ENCODE peak calls at places on chromosome 11, in ten cellular contexts. D is cardiac fibroblast, P is foreskin fibroblast, E is mesothelial cell of epicardium, A is fibroblast of lung, S is WTC11, J is astrocyte of the cerebellum, X is AG04450, I is GM23338, Z is B cell. T is an unnamed sample.

GRCh38 chr11:124612045-124612444 is 817 bp downstream of the PANX3 start:
- DNase-seq in A (no peak), S (no peak), P (no peak), E (no peak), D (no peak), J (no peak), Z (no peak), I (no peak), X (no peak), T (no peak)

GRCh38 chr11:3866206-3866605 is 10.7 kb downstream of the STIM1 start:
- DNase-seq in P (no peak), Z (no peak), A (no peak), X (no peak), D (peak), J (no peak), I (peak), E (no peak), S (no peak), T (no peak)

GRCh38 chr11:46112961-46113617 is 8.2 kb downstream of the PHF21A start:
- DNase-seq in I (peak), S (no peak), Z (no peak), X (no peak), E (no peak), P (peak), A (peak), D (peak), J (peak), T (peak)

GRCh38 chr11:12629601-12630313 is 44.5 kb upstream of the TEAD1 start:
- DNase-seq in D (peak), I (no peak), X (no peak), Z (no peak), E (no peak), A (peak), S (no peak), P (peak), J (no peak), T (peak)

GRCh38 chr11:129458278-129458677 is 82.6 kb downstream of the BARX2 start:
- DNase-seq in I (no peak), D (no peak), X (no peak), A (no peak), Z (no peak), P (no peak), E (no peak), J (no peak), S (no peak), T (no peak)

GRCh38 chr11:68750988-68751325 is 363 bp downstream of the TESMIN start:
- DNase-seq in X (no peak), J (no peak), E (no peak), A (no peak), Z (no peak), D (no peak), I (no peak), S (no peak), P (no peak), T (no peak)

GRCh38 chr11:65899356-65900124 is 648 bp downstream of the FOSL1 start:
- DNase-seq in A (peak), S (peak), X (no peak), I (peak), D (peak), J (no peak), E (no peak), P (peak), Z (peak), T (peak)

GRCh38 chr11:3684787-3685186 is 13.6 kb upstream of the CHRNA10 start:
- DNase-seq in D (no peak), E (no peak), X (no peak), P (no peak), Z (no peak), S (no peak), J (no peak), I (no peak), A (no peak), T (no peak)

GRCh38 chr11:30911247-30911646 is 325.1 kb upstream of the MPPED2 start:
- DNase-seq in P (no peak), X (no peak), J (no peak), S (no peak), Z (no peak), D (no peak), E (no peak), I (no peak), A (no peak), T (no peak)

GRCh38 chr11:17760102-17761029 is 25.8 kb downstream of the KCNC1 start:
- DNase-seq in I (peak), E (no peak), A (peak), X (no peak), Z (no peak), J (no peak), P (peak), S (peak), D (peak), T (peak)
- TF ChIP-seq CTCF in I (peak), E (no peak), A (peak), X (peak), Z (no peak), J (peak), P (peak), S (peak), D (peak), T (peak)

GRCh38 chr11:77125191-77125590 is 2.9 kb upstream of the MYO7A start:
- DNase-seq in I (no peak), S (no peak), A (no peak), E (no peak), D (no peak), Z (no peak), J (no peak), P (no peak), X (no peak), T (no peak)

GRCh38 chr11:77125695-77126094 is 2.4 kb upstream of the MYO7A start:
- DNase-seq in X (no peak), P (no peak), Z (no peak), J (no peak), A (no peak), D (no peak), S (no peak), E (no peak), I (no peak), T (no peak)

GRCh38 chr11:77124041-77124440 is 4.0 kb upstream of the MYO7A start:
- DNase-seq in D (no peak), S (no peak), I (no peak), J (no peak), E (no peak), P (no peak), Z (no peak), A (no peak), X (no peak), T (no peak)

GRCh38 chr11:77123591-77123990 is 4.5 kb upstream of the MYO7A start:
- DNase-seq in I (no peak), S (no peak), E (no peak), A (no peak), D (no peak), J (no peak), P (no peak), Z (no peak), X (no peak), T (no peak)

DNA sequence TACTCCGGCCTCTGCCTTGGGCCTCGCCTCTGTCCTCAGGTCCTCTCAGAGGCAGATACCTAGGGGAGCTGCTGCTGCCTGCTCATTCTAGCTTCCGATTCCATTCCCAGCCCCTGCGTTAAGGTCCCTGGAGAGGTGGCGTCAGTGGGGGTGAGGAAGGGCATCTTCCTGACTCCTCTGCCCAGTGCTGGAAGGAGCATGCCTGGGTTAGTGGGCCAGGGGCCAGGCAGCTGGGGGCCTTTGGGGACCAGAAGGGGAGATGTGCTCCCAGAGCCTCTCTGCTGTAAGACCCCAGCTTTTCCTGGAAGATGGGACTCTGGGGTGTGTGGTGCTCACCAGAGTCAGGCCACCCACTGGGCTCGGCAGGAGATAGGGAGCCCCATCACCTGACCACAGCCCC is 3.6 kb upstream of the MYO7A start:
- DNase-seq in P (no peak), S (no peak), X (no peak), A (no peak), J (no peak), I (no peak), Z (no peak), D (no peak), E (no peak), T (no peak)
- TF ChIP-seq CTCF in P (no peak), S (no peak), X (no peak), A (no peak), J (no peak), I (no peak), Z (no peak), D (no peak), E (no peak), T (no peak)

DNA sequence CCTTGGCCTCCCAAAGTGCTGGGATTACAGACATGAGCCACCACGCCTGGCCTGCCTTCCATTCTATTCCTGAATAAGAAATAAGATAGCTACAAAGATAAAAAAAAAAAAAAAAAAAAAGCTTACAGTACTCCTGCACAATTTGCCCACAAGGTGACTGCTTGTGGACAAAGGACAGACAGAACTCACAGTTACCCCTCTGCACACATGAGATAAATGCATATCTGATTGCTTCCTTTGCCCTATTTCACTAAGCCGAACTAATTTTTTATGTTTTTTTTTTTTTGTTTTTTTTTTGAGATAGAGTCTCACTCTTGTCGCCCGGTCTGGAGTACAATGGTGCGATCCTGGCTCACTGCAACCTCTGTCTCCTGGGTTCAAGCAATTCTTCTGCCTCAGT is 23.6 kb upstream of the HSPA8 start:
- DNase-seq in A (no peak), Z (no peak), P (no peak), J (no peak), I (no peak), D (no peak), X (no peak), E (no peak), S (no peak), T (no peak)
- TF ChIP-seq CTCF in A (no peak), Z (no peak), P (no peak), J (no peak), I (no peak), D (no peak), X (no peak), E (no peak), S (no peak), T (no peak)

GRCh38 chr11:83158965-83159900 is 2.3 kb downstream of the PCF11 start:
- DNase-seq in J (no peak), E (no peak), I (no peak), P (no peak), A (no peak), D (no peak), S (no peak), X (no peak), Z (no peak), T (no peak)

GRCh38 chr11:83156150-83156995 is 558 bp upstream of the PCF11 start:
- DNase-seq in D (peak), E (peak), A (peak), J (peak), I (peak), Z (peak), S (peak), P (peak), X (peak), T (peak)

GRCh38 chr11:83158474-83158786 is 1.5 kb downstream of the PCF11 start:
- DNase-seq in S (no peak), E (no peak), P (no peak), J (no peak), X (no peak), I (no peak), A (no peak), Z (no peak), D (no peak), T (no peak)

GRCh38 chr11:83157755-83158473 is 983 bp downstream of the PCF11 start:
- DNase-seq in P (no peak), J (peak), X (no peak), A (peak), S (peak), D (peak), I (peak), E (no peak), Z (peak), T (peak)

DNA sequence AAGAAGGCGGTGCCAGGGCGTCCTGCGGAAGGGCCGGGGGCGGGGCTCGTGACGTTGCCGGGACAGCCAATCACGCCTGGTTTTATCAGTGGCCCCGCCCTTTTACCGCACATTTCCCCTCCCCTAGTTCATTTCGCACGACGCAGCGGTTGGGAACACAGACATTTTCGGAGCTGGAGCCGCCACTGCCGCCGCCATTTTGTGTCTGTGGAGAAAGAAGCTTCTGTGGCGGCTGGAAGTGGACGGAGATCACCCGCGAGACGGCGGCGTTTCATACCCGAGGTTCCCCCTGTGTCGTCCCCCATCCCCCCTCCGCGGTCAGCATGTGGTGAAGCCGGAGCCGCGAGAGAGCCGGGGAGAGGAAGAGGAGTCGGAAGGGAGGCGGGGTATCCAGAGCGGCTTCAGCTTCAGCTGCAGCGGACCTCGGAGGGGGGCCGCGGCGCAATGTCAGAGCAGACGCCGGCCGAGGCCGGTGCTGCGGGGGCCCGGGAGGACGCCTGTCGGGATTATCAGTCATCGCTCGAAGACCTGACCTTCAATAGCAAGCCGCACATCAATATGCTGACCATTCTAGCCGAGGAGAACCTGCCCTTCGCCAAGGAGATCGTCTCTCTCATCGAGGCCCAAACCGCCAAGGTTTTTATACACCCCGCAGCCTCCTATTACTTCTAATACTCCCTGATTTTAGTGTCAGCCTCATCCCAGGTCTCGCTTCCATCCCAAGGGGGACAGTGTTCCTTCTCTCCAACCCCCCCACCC is at the start of gene PCF11:
- DNase-seq in D (no peak), A (no peak), X (no peak), J (no peak), S (peak), E (no peak), I (no peak), P (no peak), Z (no peak), T (no peak)
- TF ChIP-seq CTCF in D (no peak), A (no peak), X (no peak), J (no peak), S (no peak), E (no peak), I (no peak), P (no peak), Z (no peak), T (no peak)

DNA sequence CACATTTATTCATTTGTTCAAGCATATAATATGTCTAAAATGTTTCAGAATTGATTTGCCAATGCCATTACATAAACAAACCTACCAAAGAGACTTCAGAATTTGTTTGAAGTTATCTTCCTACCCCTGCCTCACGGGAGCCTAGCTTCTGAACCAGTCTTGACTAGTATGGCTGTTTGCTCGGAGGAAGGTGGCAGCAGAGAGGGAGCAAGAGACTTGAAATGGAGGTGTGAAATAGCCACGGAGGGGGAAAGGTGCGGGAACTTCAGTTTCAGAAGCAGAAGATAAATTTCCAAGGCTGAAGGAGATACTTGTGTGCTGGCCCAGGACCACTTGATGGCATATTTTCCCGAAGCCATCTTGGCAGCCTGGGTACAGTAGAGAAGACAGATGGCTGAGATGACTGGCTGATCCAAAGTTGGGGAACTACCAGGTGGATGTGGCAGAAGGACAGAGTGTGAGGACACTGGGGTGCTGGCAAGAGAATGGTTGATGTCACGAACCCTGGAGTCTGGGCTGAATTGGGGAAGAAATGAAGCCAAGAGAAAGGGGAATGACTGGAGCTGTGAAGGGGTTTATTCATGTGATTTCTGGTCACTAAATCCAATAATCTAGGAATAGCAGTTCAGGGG is 14.0 kb upstream of the MTCH2 start:
- DNase-seq in P (no peak), S (no peak), D (no peak), J (no peak), X (no peak), Z (no peak), I (peak), E (no peak), A (no peak), T (no peak)
- TF ChIP-seq CTCF in P (no peak), S (no peak), D (no peak), J (no peak), X (no peak), Z (no peak), I (no peak), E (no peak), A (no peak), T (no peak)

GRCh38 chr11:76797341-76798201 is 14.4 kb downstream of the TSKU start:
- DNase-seq in D (no peak), A (no peak), Z (no peak), X (no peak), J (no peak), E (no peak), I (no peak), S (no peak), P (no peak), T (no peak)

GRCh38 chr11:76798202-76798581 is 15.0 kb downstream of the TSKU start:
- DNase-seq in Z (no peak), A (no peak), I (no peak), P (no peak), E (no peak), J (no peak), S (no peak), X (no peak), D (no peak), T (no peak)

GRCh38 chr11:76800466-76801200 is 17.5 kb downstream of the TSKU start:
- DNase-seq in E (no peak), J (no peak), Z (no peak), D (no peak), X (no peak), A (no peak), I (no peak), P (no peak), S (no peak), T (no peak)

GRCh38 chr11:76798656-76799055 is 15.5 kb downstream of the TSKU start:
- DNase-seq in S (no peak), J (no peak), Z (no peak), I (no peak), P (no peak), D (no peak), E (no peak), X (no peak), A (no peak), T (no peak)

GRCh38 chr11:76799061-76799804 is 16.1 kb downstream of the TSKU start:
- DNase-seq in J (no peak), D (peak), I (peak), Z (peak), S (peak), E (peak), A (peak), X (no peak), P (peak), T (peak)
- TF ChIP-seq CTCF in J (peak), D (peak), I (peak), Z (peak), S (peak), E (peak), A (peak), X (peak), P (peak), T (peak)